ENCODE peak calls at places on chromosome 20, in ten cellular contexts. K, W, L, R, F, E, C, B, G and U are unnamed samples.

GRCh38 chr20:25407311-25408169 is at the start of gene GINS1:
- DNase-seq in K (peak; percentile 97), G (peak; percentile 82), F (peak; percentile 87), R (peak; percentile 77), B (peak; percentile 88), C (peak; percentile 85), L (peak; percentile 76), W (peak; percentile 61), E (peak; percentile 83), U (peak; percentile 93)

GRCh38 chr20:58634818-58635665 is 16.0 kb upstream of the STX16 start:
- DNase-seq in K (no peak), B (peak; percentile 36), W (no peak), C (no peak), L (no peak), R (no peak), G (no peak), F (peak; percentile 39), E (no peak), U (no peak)

GRCh38 chr20:48490976-48491657 is 336.7 kb downstream of the PREX1 start:
- DNase-seq in B (no peak), R (no peak), L (no peak), K (no peak), G (no peak), C (no peak), F (no peak), E (no peak), W (no peak), U (no peak)

GRCh38 chr20:23111307-23111943 is 25.3 kb upstream of the CD93 start:
- DNase-seq in W (no peak), L (no peak), K (no peak), F (no peak), C (no peak), E (no peak), B (no peak), R (no peak), G (no peak), U (no peak)

GRCh38 chr20:38523697-38524096 is 51.1 kb downstream of the RALGAPB start:
- DNase-seq in L (no peak), W (no peak), E (no peak), G (peak; percentile 47), K (no peak), F (no peak), R (no peak), B (no peak), C (peak; percentile 57), U (no peak)

GRCh38 chr20:32021091-32021490 is 10.9 kb downstream of the CCM2L start:
- DNase-seq in K (no peak), R (no peak), C (no peak), B (no peak), E (no peak), G (peak; percentile 16), F (no peak), L (no peak), W (no peak), U (no peak)

GRCh38 chr20:40675599-40676221 is 13.3 kb downstream of the MAFB start:
- DNase-seq in W (no peak), E (no peak), F (no peak), R (no peak), K (no peak), L (no peak), C (no peak), B (no peak), G (no peak), U (no peak)

GRCh38 chr20:45991616-45992015 is 17.1 kb upstream of the MMP9 start:
- DNase-seq in E (no peak), R (no peak), F (no peak), C (no peak), W (no peak), B (no peak), G (no peak), L (no peak), K (no peak), U (no peak)

GRCh38 chr20:61067221-61067620 is 184.8 kb upstream of the CDH4 start:
- DNase-seq in K (no peak), C (no peak), G (no peak), L (no peak), R (no peak), F (no peak), E (no peak), B (no peak), W (no peak), U (no peak)

GRCh38 chr20:37042986-37043972 is 52.5 kb downstream of the RBL1 start:
- DNase-seq in W (no peak), B (peak; percentile 84), C (no peak), R (no peak), F (no peak), E (peak; percentile 48), G (no peak), L (peak; percentile 56), K (no peak), U (peak; percentile 57)

GRCh38 chr20:20233041-20233514 is 134.8 kb upstream of the INSM1 start:
- DNase-seq in R (no peak), W (no peak), F (no peak), K (no peak), E (no peak), L (no peak), B (no peak), G (no peak), C (no peak), U (no peak)

GRCh38 chr20:45044084-45044573 is 56.8 kb downstream of the KCNS1 start:
- DNase-seq in W (no peak), K (peak; percentile 90), F (no peak), B (peak; percentile 76), G (peak; percentile 83), L (peak; percentile 51), R (peak; percentile 19), E (peak; percentile 87), C (peak; percentile 78), U (peak; percentile 78)

GRCh38 chr20:3980260-3981131 is 34.9 kb downstream of the RNF24 start:
- DNase-seq in B (peak; percentile 55), G (peak; percentile 58), L (peak; percentile 24), F (no peak), W (peak; percentile 28), R (no peak), E (no peak), K (no peak), C (peak; percentile 50), U (no peak)

GRCh38 chr20:60583741-60584140 is 625.5 kb downstream of the CDH26 start:
- DNase-seq in W (no peak), C (no peak), E (no peak), K (no peak), F (no peak), G (peak; percentile 5), L (no peak), B (no peak), R (no peak), U (no peak)

GRCh38 chr20:3964719-3965118 is 50.6 kb downstream of the RNF24 start:
- DNase-seq in W (no peak), E (no peak), F (no peak), K (no peak), L (no peak), R (no peak), G (no peak), B (no peak), C (no peak), U (no peak)

GRCh38 chr20:58577871-58578615 is 62.8 kb upstream of the APCDD1L start:
- DNase-seq in E (no peak), R (no peak), W (peak; percentile 9), K (no peak), G (no peak), L (no peak), C (no peak), F (no peak), B (no peak), U (no peak)

GRCh38 chr20:44888226-44889103 is 3.0 kb downstream of the YWHAB start:
- DNase-seq in W (no peak), C (peak; percentile 31), R (no peak), K (peak; percentile 15), L (no peak), B (peak; percentile 22), G (peak; percentile 35), F (no peak), E (peak; percentile 51), U (no peak)

GRCh38 chr20:2691663-2692035 is 931 bp upstream of the EBF4 start:
- DNase-seq in C (no peak), K (no peak), L (no peak), R (no peak), F (no peak), B (no peak), W (no peak), G (no peak), E (no peak), U (no peak)

GRCh38 chr20:25139061-25139705 is 56.3 kb upstream of the ENTPD6 start:
- DNase-seq in F (no peak), C (no peak), E (no peak), K (peak; percentile 71), R (no peak), B (no peak), W (no peak), G (no peak), L (no peak), U (no peak)

GRCh38 chr20:32332614-32333013 is 25.5 kb upstream of the ASXL1 start:
- DNase-seq in R (no peak), K (no peak), G (peak; percentile 60), E (no peak), L (no peak), W (no peak), C (peak; percentile 60), F (no peak), B (no peak), U (no peak)

GRCh38 chr20:58233881-58234528 is 5.6 kb upstream of the ANKRD60 start:
- DNase-seq in K (no peak), L (peak; percentile 40), W (no peak), F (peak; percentile 68), G (no peak), R (no peak), C (no peak), E (peak; percentile 55), B (peak; percentile 33), U (no peak)

GRCh38 chr20:21704408-21705385 is 767 bp upstream of the PAX1 start:
- DNase-seq in F (no peak), L (no peak), B (no peak), G (no peak), C (no peak), E (no peak), K (no peak), W (no peak), R (no peak), U (no peak)

GRCh38 chr20:39059036-39059435 is 96.9 kb downstream of the DHX35 start:
- DNase-seq in G (no peak), F (no peak), C (no peak), R (no peak), K (no peak), E (no peak), L (no peak), B (no peak), W (no peak), U (no peak)

GRCh38 chr20:61391185-61391584 is 139.1 kb downstream of the CDH4 start:
- DNase-seq in W (no peak), B (no peak), E (no peak), G (no peak), K (no peak), R (no peak), L (no peak), F (no peak), C (no peak), U (peak; percentile 8)

GRCh38 chr20:47821481-47822100 is 36.3 kb upstream of the SULF2 start:
- DNase-seq in R (no peak), C (no peak), G (peak; percentile 4), L (no peak), E (no peak), B (no peak), F (no peak), W (no peak), K (no peak), U (no peak)

GRCh38 chr20:50381771-50382593 is 128.2 kb upstream of the PTPN1 start:
- DNase-seq in B (peak; percentile 71), C (no peak), R (no peak), L (no peak), W (no peak), E (peak; percentile 26), G (no peak), F (peak; percentile 23), K (no peak), U (peak; percentile 50)

GRCh38 chr20:14581731-14582130 is 244.3 kb upstream of the FLRT3 start:
- DNase-seq in L (no peak), E (no peak), K (no peak), G (no peak), F (no peak), R (no peak), W (no peak), B (no peak), C (no peak), U (no peak)

GRCh38 chr20:24605937-24606455 is 136.6 kb downstream of the SYNDIG1 start:
- DNase-seq in W (no peak), K (no peak), B (no peak), G (no peak), R (no peak), L (no peak), E (no peak), C (no peak), F (no peak), U (no peak)